ENCODE peak calls at places on chromosomes 16 and 17, in seven cellular contexts. One of them, this sample, is unnamed.

GRCh38 chr16:68348645-68349445 is 38.0 kb downstream of the PRMT7 start:
- DNase-seq in NCI-H1417 treated with DMSO at 0.1 percent for 48 hours: no peak
- DNase-seq in NCI-H774: no peak
- DNase-seq in brain pericyte: no peak
- DNase-seq in neural crest cell: no peak
- DNase-seq in NCI-H345: no peak
- DNase-seq in KBM-7: no peak
- DNase-seq in this sample: no peak

GRCh38 chr17:50047488-50048126 is 8.3 kb upstream of the ITGA3 start:
- DNase-seq in NCI-H1417 treated with DMSO at 0.1 percent for 48 hours: no peak
- DNase-seq in NCI-H774: no peak
- DNase-seq in brain pericyte: no peak
- DNase-seq in neural crest cell: no peak
- DNase-seq in NCI-H345: no peak
- DNase-seq in KBM-7: peak
- DNase-seq in this sample: no peak

GRCh38 chr17:4003501-4004421 is 39.5 kb upstream of the ATP2A3 start:
- DNase-seq in NCI-H1417 treated with DMSO at 0.1 percent for 48 hours: no peak
- DNase-seq in NCI-H774: no peak
- DNase-seq in brain pericyte: no peak
- DNase-seq in neural crest cell: no peak
- DNase-seq in NCI-H345: no peak
- DNase-seq in KBM-7: peak
- DNase-seq in this sample: no peak

GRCh38 chr16:87075319-87075860 is 241.8 kb downstream of the C16orf95 start:
- DNase-seq in NCI-H1417 treated with DMSO at 0.1 percent for 48 hours: no peak
- DNase-seq in NCI-H774: no peak
- DNase-seq in brain pericyte: no peak
- DNase-seq in neural crest cell: no peak
- DNase-seq in NCI-H345: no peak
- DNase-seq in KBM-7: no peak
- DNase-seq in this sample: no peak

GRCh38 chr16:82735176-82735575 is 108.4 kb downstream of the CDH13 start:
- DNase-seq in NCI-H1417 treated with DMSO at 0.1 percent for 48 hours: no peak
- DNase-seq in NCI-H774: no peak
- DNase-seq in brain pericyte: no peak
- DNase-seq in neural crest cell: no peak
- DNase-seq in NCI-H345: no peak
- DNase-seq in KBM-7: no peak
- DNase-seq in this sample: no peak

GRCh38 chr17:11719852-11720251 is 121.6 kb downstream of the DNAH9 start:
- DNase-seq in NCI-H1417 treated with DMSO at 0.1 percent for 48 hours: no peak
- DNase-seq in NCI-H774: no peak
- DNase-seq in brain pericyte: no peak
- DNase-seq in neural crest cell: no peak
- DNase-seq in NCI-H345: no peak
- DNase-seq in KBM-7: no peak
- DNase-seq in this sample: no peak

GRCh38 chr16:23214796-23215195 is 32.3 kb downstream of the SCNN1G start:
- DNase-seq in NCI-H1417 treated with DMSO at 0.1 percent for 48 hours: no peak
- DNase-seq in NCI-H774: no peak
- DNase-seq in brain pericyte: no peak
- DNase-seq in neural crest cell: no peak
- DNase-seq in NCI-H345: no peak
- DNase-seq in KBM-7: no peak
- DNase-seq in this sample: no peak

GRCh38 chr16:75043175-75043937 is 44.5 kb downstream of the ZNRF1 start:
- DNase-seq in NCI-H1417 treated with DMSO at 0.1 percent for 48 hours: no peak
- DNase-seq in NCI-H774: no peak
- DNase-seq in brain pericyte: no peak
- DNase-seq in neural crest cell: no peak
- DNase-seq in NCI-H345: no peak
- DNase-seq in KBM-7: peak
- DNase-seq in this sample: no peak

GRCh38 chr16:84930298-84931106 is 80.8 kb downstream of the ZDHHC7 start:
- DNase-seq in NCI-H1417 treated with DMSO at 0.1 percent for 48 hours: no peak
- DNase-seq in NCI-H774: no peak
- DNase-seq in brain pericyte: no peak
- DNase-seq in neural crest cell: no peak
- DNase-seq in NCI-H345: no peak
- DNase-seq in KBM-7: no peak
- DNase-seq in this sample: no peak

GRCh38 chr16:59635674-59636073 is 901.6 kb upstream of the GOT2 start:
- DNase-seq in NCI-H1417 treated with DMSO at 0.1 percent for 48 hours: no peak
- DNase-seq in NCI-H774: no peak
- DNase-seq in brain pericyte: no peak
- DNase-seq in neural crest cell: no peak
- DNase-seq in NCI-H345: no peak
- DNase-seq in KBM-7: no peak
- DNase-seq in this sample: no peak

GRCh38 chr17:8706431-8706830 is 38.2 kb downstream of the CCDC42 start:
- DNase-seq in NCI-H1417 treated with DMSO at 0.1 percent for 48 hours: no peak
- DNase-seq in NCI-H774: no peak
- DNase-seq in brain pericyte: no peak
- DNase-seq in neural crest cell: no peak
- DNase-seq in NCI-H345: no peak
- DNase-seq in KBM-7: no peak
- DNase-seq in this sample: no peak

GRCh38 chr17:50272711-50273653 is 1.3 kb upstream of the TMEM92 start:
- DNase-seq in NCI-H1417 treated with DMSO at 0.1 percent for 48 hours: no peak
- DNase-seq in NCI-H774: peak
- DNase-seq in brain pericyte: no peak
- DNase-seq in neural crest cell: peak
- DNase-seq in NCI-H345: peak
- DNase-seq in KBM-7: peak
- DNase-seq in this sample: peak

GRCh38 chr17:41710472-41711090 is 1.6 kb upstream of the GAST start:
- DNase-seq in NCI-H1417 treated with DMSO at 0.1 percent for 48 hours: peak
- DNase-seq in NCI-H774: peak
- DNase-seq in brain pericyte: no peak
- DNase-seq in neural crest cell: no peak
- DNase-seq in NCI-H345: peak
- DNase-seq in KBM-7: peak
- DNase-seq in this sample: no peak

GRCh38 chr16:85027968-85028637 is 508 bp downstream of the KIAA0513 start:
- DNase-seq in NCI-H1417 treated with DMSO at 0.1 percent for 48 hours: no peak
- DNase-seq in NCI-H774: no peak
- DNase-seq in brain pericyte: no peak
- DNase-seq in neural crest cell: no peak
- DNase-seq in NCI-H345: no peak
- DNase-seq in KBM-7: no peak
- DNase-seq in this sample: no peak

This sample was measured in progenitor cell of endocrine pancreas.